ENCODE peak calls at places on chromosomes 4 and X, in nine cellular contexts. Q is IMR-90; A is small intestine; S is CD8-positive, alpha-beta T cell; U is ovary; P is fibroblast of lung; F is GM23248; K is brain microvascular endothelial cell; W is A549. D is an unnamed sample.

GRCh38 chr4:23384741-23385140 is 505.1 kb downstream of the PPARGC1A start:
- DNase-seq in Q (peak), A (no peak), S (no peak), U (no peak), P (peak), F (no peak), K (no peak), W (no peak), D (peak)

GRCh38 chr4:88870428-88870827 is 172.8 kb upstream of the NAP1L5 start:
- DNase-seq in Q (no peak), A (no peak), S (no peak), U (no peak), P (no peak), F (no peak), K (no peak), W (no peak), D (no peak)

GRCh38 chr4:13627185-13627605 is 330 bp downstream of the BOD1L1 start:
- DNase-seq in Q (no peak), A (peak), S (peak), U (no peak), P (peak), F (no peak), K (no peak), W (no peak), D (no peak)

GRCh38 chr4:107647591-107647990 is 72.4 kb downstream of the PAPSS1 start:
- DNase-seq in Q (peak), A (no peak), S (no peak), U (no peak), P (peak), F (no peak), K (no peak), W (no peak), D (no peak)

GRCh38 chr4:117225441-117225840 is 140.1 kb upstream of the TRAM1L1 start:
- DNase-seq in Q (no peak), A (no peak), S (no peak), U (no peak), P (no peak), F (no peak), K (no peak), W (no peak), D (no peak)

GRCh38 chr4:26058537-26058936 is 144.5 kb downstream of the SMIM20 start:
- DNase-seq in Q (no peak), A (no peak), S (no peak), U (no peak), P (no peak), F (no peak), K (no peak), W (no peak), D (peak)

GRCh38 chr4:26964512-26964911 is 103.9 kb downstream of the STIM2 start:
- DNase-seq in Q (no peak), A (no peak), S (no peak), U (no peak), P (peak), F (peak), K (no peak), W (no peak), D (no peak)

GRCh38 chr4:154560824-154561231 is 2.0 kb upstream of the FGB start:
- DNase-seq in Q (peak), A (no peak), S (no peak), U (no peak), P (peak), F (peak), K (peak), W (peak), D (peak)

GRCh38 chr4:84502333-84502954 is 3.4 kb upstream of the NKX6-1 start:
- DNase-seq in Q (no peak), A (no peak), S (no peak), U (no peak), P (no peak), F (no peak), K (no peak), W (no peak), D (no peak)

GRCh38 chr4:170088686-170089085 is 1.1 kb downstream of the AADAT start:
- DNase-seq in Q (no peak), A (no peak), S (no peak), U (no peak), P (no peak), F (no peak), K (no peak), W (no peak), D (no peak)

GRCh38 chr4:63370997-63371396 is 1038.3 kb downstream of the TECRL start:
- DNase-seq in Q (no peak), A (no peak), S (no peak), U (no peak), P (no peak), F (no peak), K (no peak), W (no peak), D (no peak)

GRCh38 chrX:103153661-103154060 is 60.7 kb upstream of the NXF3 start:
- DNase-seq in Q (no peak), A (no peak), S (no peak), U (no peak), P (no peak), F (no peak), K (no peak), W (no peak), D (peak)

GRCh38 chrX:103674531-103675454 is 11.7 kb downstream of the MORF4L2 start:
- DNase-seq in Q (peak), A (no peak), S (no peak), U (no peak), P (no peak), F (no peak), K (no peak), W (no peak), D (no peak)

GRCh38 chr4:76233534-76233933 is 18.0 kb upstream of the FAM47E start:
- DNase-seq in Q (no peak), A (no peak), S (no peak), U (no peak), P (no peak), F (no peak), K (no peak), W (no peak), D (no peak)

GRCh38 chrX:106935175-106935574 is 15.0 kb downstream of the CLDN2 start:
- DNase-seq in Q (peak), A (no peak), S (no peak), U (no peak), P (peak), F (no peak), K (no peak), W (peak), D (no peak)

GRCh38 chr4:38145741-38146140 is 185.5 kb downstream of the PTTG2 start:
- DNase-seq in Q (peak), A (no peak), S (no peak), U (no peak), P (peak), F (peak), K (peak), W (no peak), D (no peak)

GRCh38 chr4:128006592-128006991 is 41.4 kb downstream of the ABHD18 start:
- DNase-seq in Q (peak), A (no peak), S (no peak), U (no peak), P (peak), F (peak), K (peak), W (no peak), D (peak)

GRCh38 chr4:39410415-39410814 is 3.7 kb downstream of the KLB start:
- DNase-seq in Q (no peak), A (no peak), S (no peak), U (no peak), P (no peak), F (peak), K (no peak), W (peak), D (no peak)

GRCh38 chr4:101730291-101731117 is 60.0 kb upstream of the BANK1 start:
- DNase-seq in Q (peak), A (peak), S (no peak), U (peak), P (peak), F (peak), K (peak), W (peak), D (peak)

GRCh38 chr4:87360338-87360935 is 30.6 kb downstream of the HSD17B11 start:
- DNase-seq in Q (no peak), A (no peak), S (no peak), U (no peak), P (no peak), F (no peak), K (no peak), W (no peak), D (no peak)

GRCh38 chr4:61520688-61521160 is 320.6 kb downstream of the ADGRL3 start:
- DNase-seq in Q (peak), A (peak), S (no peak), U (no peak), P (peak), F (no peak), K (peak), W (no peak), D (peak)

GRCh38 chr4:23889814-23890269 is at the start of gene PPARGC1A:
- DNase-seq in Q (peak), A (peak), S (no peak), U (peak), P (peak), F (peak), K (no peak), W (no peak), D (peak)

GRCh38 chr4:171924761-171925376 is 111.7 kb downstream of the GALNTL6 start:
- DNase-seq in Q (no peak), A (no peak), S (no peak), U (no peak), P (no peak), F (no peak), K (no peak), W (no peak), D (no peak)

GRCh38 chrX:121823406-121823805 is 776.0 kb downstream of the GLUD2 start:
- DNase-seq in Q (no peak), A (no peak), S (no peak), U (no peak), P (no peak), F (no peak), K (no peak), W (no peak), D (peak)

GRCh38 chr4:59968796-59969195 is 1231.3 kb upstream of the ADGRL3 start:
- DNase-seq in Q (no peak), A (no peak), S (no peak), U (no peak), P (no peak), F (no peak), K (no peak), W (no peak), D (no peak)

GRCh38 chrX:54812306-54812705 is 4.8 kb downstream of the MAGED2 start:
- DNase-seq in Q (no peak), A (no peak), S (no peak), U (no peak), P (no peak), F (no peak), K (no peak), W (no peak), D (no peak)

GRCh38 chr4:87120411-87121162 is 99.8 kb downstream of the KLHL8 start:
- DNase-seq in Q (peak), A (peak), S (no peak), U (peak), P (peak), F (no peak), K (peak), W (no peak), D (peak)

GRCh38 chr4:110085131-110085530 is 113.3 kb downstream of the ELOVL6 start:
- DNase-seq in Q (peak), A (peak), S (no peak), U (no peak), P (peak), F (no peak), K (peak), W (no peak), D (peak)

GRCh38 chrX:71111851-71112468 is 583 bp upstream of the IL2RG start:
- DNase-seq in Q (no peak), A (no peak), S (no peak), U (no peak), P (no peak), F (no peak), K (no peak), W (no peak), D (no peak)

GRCh38 chr4:150664935-150665334 is 83.0 kb downstream of the MAB21L2 start:
- DNase-seq in Q (no peak), A (peak), S (no peak), U (no peak), P (peak), F (peak), K (peak), W (peak), D (peak)

GRCh38 chr4:115274545-115274944 is 161.1 kb upstream of the NDST4 start:
- DNase-seq in Q (no peak), A (no peak), S (no peak), U (no peak), P (no peak), F (no peak), K (no peak), W (no peak), D (no peak)

GRCh38 chrX:40096395-40097091 is 1.2 kb downstream of the BCOR start:
- DNase-seq in Q (peak), A (no peak), S (peak), U (peak), P (no peak), F (peak), K (no peak), W (no peak), D (no peak)

GRCh38 chr4:83837614-83838308 is 301.9 kb downstream of the GPAT3 start:
- DNase-seq in Q (no peak), A (no peak), S (no peak), U (no peak), P (no peak), F (no peak), K (no peak), W (no peak), D (no peak)

GRCh38 chrX:113802837-113803236 is 781.0 kb upstream of the HTR2C start:
- DNase-seq in Q (no peak), A (no peak), S (no peak), U (no peak), P (peak), F (no peak), K (no peak), W (peak), D (no peak)

GRCh38 chr4:44256414-44256813 is 192.2 kb downstream of the KCTD8 start:
- DNase-seq in Q (no peak), A (no peak), S (no peak), U (no peak), P (peak), F (no peak), K (no peak), W (peak), D (no peak)

GRCh38 chrX:48720580-48721240 is 24.2 kb downstream of the SUV39H1 start:
- DNase-seq in Q (no peak), A (no peak), S (no peak), U (no peak), P (no peak), F (no peak), K (no peak), W (no peak), D (no peak)

GRCh38 chrX:48728653-48729052 is 32.1 kb downstream of the SUV39H1 start:
- DNase-seq in Q (no peak), A (no peak), S (no peak), U (no peak), P (no peak), F (no peak), K (no peak), W (no peak), D (no peak)

GRCh38 chrX:48721916-48722315 is 25.4 kb downstream of the SUV39H1 start:
- DNase-seq in Q (no peak), A (no peak), S (no peak), U (no peak), P (no peak), F (no peak), K (no peak), W (no peak), D (no peak)

GRCh38 chrX:48726596-48726995 is 30.1 kb downstream of the SUV39H1 start:
- DNase-seq in Q (no peak), A (no peak), S (no peak), U (no peak), P (no peak), F (no peak), K (no peak), W (no peak), D (no peak)
- H3K4me3 ChIP-seq in Q (no peak), A (no peak), S (no peak), U (no peak), P (no peak), F (no peak), K (no peak), W (no peak), D (no peak)

GRCh38 chrX:134374294-134374693 is 85.7 kb upstream of the HPRT1 start:
- DNase-seq in Q (no peak), A (no peak), S (no peak), U (no peak), P (peak), F (peak), K (no peak), W (peak), D (no peak)

GRCh38 chrX:134373736-134374135 is 86.2 kb upstream of the HPRT1 start:
- DNase-seq in Q (no peak), A (no peak), S (no peak), U (no peak), P (no peak), F (peak), K (no peak), W (peak), D (no peak)

GRCh38 chrX:134377537-134377936 is 82.4 kb upstream of the HPRT1 start:
- DNase-seq in Q (peak), A (peak), S (no peak), U (no peak), P (peak), F (peak), K (peak), W (peak), D (peak)

GRCh38 chrX:134375691-134376090 is 84.3 kb upstream of the HPRT1 start:
- DNase-seq in Q (no peak), A (no peak), S (no peak), U (no peak), P (no peak), F (no peak), K (no peak), W (no peak), D (no peak)

GRCh38 chrX:134374910-134375309 is 85.1 kb upstream of the HPRT1 start:
- DNase-seq in Q (no peak), A (no peak), S (no peak), U (no peak), P (peak), F (peak), K (no peak), W (no peak), D (no peak)
- H3K4me3 ChIP-seq in Q (peak), A (no peak), S (peak), U (no peak), P (peak), F (peak), K (peak), W (peak), D (peak)

GRCh38 chrX:130084651-130085237 is 25.6 kb downstream of the ELF4 start:
- DNase-seq in Q (no peak), A (no peak), S (no peak), U (no peak), P (no peak), F (no peak), K (no peak), W (no peak), D (no peak)
- H3K4me3 ChIP-seq in Q (no peak), A (no peak), S (peak), U (no peak), P (no peak), F (no peak), K (no peak), W (no peak), D (no peak)

GRCh38 chr4:185710487-185710995 is 101.5 kb downstream of the SORBS2 start:
- DNase-seq in Q (no peak), A (no peak), S (no peak), U (no peak), P (peak), F (no peak), K (no peak), W (no peak), D (peak)
- H3K4me3 ChIP-seq in Q (no peak), A (no peak), S (no peak), U (no peak), P (no peak), F (no peak), K (peak), W (no peak), D (no peak)

DNA sequence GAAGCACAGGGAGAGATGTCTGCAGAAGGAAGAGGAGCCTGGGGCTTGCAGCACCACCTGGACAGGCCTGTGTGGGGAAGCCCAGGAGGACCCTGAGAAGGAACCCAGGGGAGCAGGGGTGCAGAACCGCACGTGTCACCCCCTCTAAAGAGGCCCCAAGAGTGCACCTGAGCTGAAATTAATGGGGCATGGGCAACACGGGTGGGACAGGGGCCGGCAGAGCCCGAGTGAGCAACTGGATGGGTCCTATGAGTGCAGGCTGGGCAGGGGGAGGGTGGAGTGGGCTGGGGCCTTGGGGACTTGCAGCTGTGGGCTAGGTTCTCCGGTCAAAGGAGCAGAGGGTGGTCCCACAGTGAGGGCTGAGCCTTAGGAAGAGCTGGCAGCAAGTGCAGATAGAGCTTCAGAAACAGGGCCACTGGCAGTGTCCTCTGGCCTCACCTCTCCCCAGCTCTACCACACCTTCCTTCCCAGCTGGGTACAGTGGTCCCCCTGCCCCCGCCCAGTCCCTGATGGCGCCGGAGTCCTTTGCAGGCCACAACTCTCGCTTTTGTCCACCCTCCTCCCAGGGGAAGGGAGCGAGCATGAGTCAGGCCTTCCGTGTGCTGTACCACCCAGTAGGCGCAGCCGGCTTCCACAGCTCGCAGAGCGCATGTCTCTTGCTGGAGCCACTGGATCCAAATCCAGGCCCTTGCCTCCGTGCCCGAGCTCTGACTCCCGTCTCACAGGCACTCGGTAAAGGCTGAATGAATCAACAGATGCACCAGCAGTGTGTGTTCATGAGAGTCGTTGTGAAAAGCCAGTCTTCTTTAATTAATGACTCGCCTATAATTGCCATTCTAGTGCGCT is 131.6 kb downstream of the HMX1 start:
- DNase-seq in Q (no peak), A (no peak), S (no peak), U (no peak), P (no peak), F (no peak), K (no peak), W (no peak), D (no peak)
- H3K4me3 ChIP-seq in Q (no peak), A (no peak), S (no peak), U (no peak), P (no peak), F (no peak), K (no peak), W (no peak), D (no peak)

DNA sequence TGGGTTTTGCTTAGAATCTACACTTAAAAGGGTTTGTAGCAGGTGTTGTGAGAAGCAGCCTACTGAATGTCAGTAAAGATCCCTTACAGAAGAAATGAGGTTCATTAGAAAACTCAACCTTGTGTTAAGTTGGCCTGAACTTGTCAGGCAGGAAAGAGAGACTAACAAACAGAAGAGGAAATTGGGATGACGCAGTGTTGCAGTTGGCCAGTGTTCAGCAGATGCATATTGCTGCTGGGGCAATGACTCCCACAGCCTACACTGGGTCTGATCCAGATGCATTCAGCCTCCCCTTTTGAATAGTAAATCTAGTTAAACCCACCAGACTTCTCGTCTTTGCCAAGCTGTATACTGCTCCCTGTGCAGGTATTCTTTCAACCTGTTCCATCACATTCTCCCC is 409.4 kb downstream of the UBE2NL start:
- DNase-seq in Q (no peak), A (no peak), S (no peak), U (no peak), P (no peak), F (no peak), K (no peak), W (no peak), D (peak)
- H3K4me3 ChIP-seq in Q (no peak), A (no peak), S (no peak), U (no peak), P (no peak), F (no peak), K (no peak), W (no peak), D (no peak)

GRCh38 chrX:52261125-52261462 is 76.4 kb downstream of the MAGED4 start:
- DNase-seq in Q (no peak), A (no peak), S (no peak), U (no peak), P (no peak), F (no peak), K (no peak), W (no peak), D (no peak)
- H3K4me3 ChIP-seq in Q (peak), A (no peak), S (no peak), U (peak), P (peak), F (peak), K (peak), W (peak), D (peak)

GRCh38 chr4:105191621-105192210 is 45.0 kb downstream of the TET2 start:
- DNase-seq in Q (peak), A (no peak), S (no peak), U (no peak), P (peak), F (peak), K (peak), W (no peak), D (peak)
- H3K4me3 ChIP-seq in Q (no peak), A (no peak), S (no peak), U (no peak), P (no peak), F (no peak), K (no peak), W (no peak), D (no peak)

D was measured in epithelial cell of esophagus.